ENCODE peak calls at places on chromosomes 4 and X, in six cellular contexts. T, J, R, K, D and V are unnamed samples.

GRCh38 chr4:124409044-124409443 is 303.5 kb downstream of the ANKRD50 start:
- DNase-seq in D (peak), J (peak), R (peak), K (no peak), T (no peak), V (no peak)

GRCh38 chrX:153984351-153985178 is 12.0 kb downstream of the TMEM187 start:
- DNase-seq in T (no peak), J (no peak), K (no peak), D (no peak), R (no peak), V (no peak)

GRCh38 chr4:133152801-133153526 is 3.9 kb downstream of the PCDH10 start:
- DNase-seq in K (no peak), T (no peak), J (peak), R (peak), D (peak), V (no peak)

GRCh38 chrX:50114113-50114512 is 86.7 kb downstream of the AKAP4 start:
- DNase-seq in D (no peak), R (no peak), K (no peak), T (no peak), J (no peak), V (no peak)

GRCh38 chr4:150215601-150216000 is 137.4 kb downstream of the DCLK2 start:
- DNase-seq in K (no peak), J (peak), R (no peak), T (no peak), D (no peak), V (no peak)

GRCh38 chr4:81839347-81840042 is 367.8 kb upstream of the RASGEF1B start:
- DNase-seq in K (no peak), J (no peak), R (no peak), T (no peak), D (no peak), V (no peak)

GRCh38 chr4:2598661-2599654 is 62.5 kb downstream of the FAM193A start:
- DNase-seq in K (no peak), T (no peak), D (no peak), R (no peak), J (no peak), V (no peak)

GRCh38 chrX:65821721-65822496 is 154.5 kb downstream of the MSN start:
- DNase-seq in R (no peak), K (peak), T (peak), J (no peak), D (no peak), V (peak)